ENCODE peak calls at places on chromosome 22, in four cellular contexts. B is Peyer's patch; T is CD8-positive, alpha-beta T cell; G is psoas muscle. U is an unnamed sample. For H3K36me3, the result is how much of the 10 kb centered on the place peaks cover.

GRCh38 chr22:36311386-36312085 is 58.6 kb downstream of the APOL1 start:
- DNase-seq in B (no peak), G (no peak), T (no peak), U (no peak)

GRCh38 chr22:26679003-26679629 is 21.7 kb downstream of the MIAT start:
- DNase-seq in G (peak), T (peak), B (peak), U (no peak)

GRCh38 chr22:48342732-48343131 is 1484.9 kb downstream of the BRD1 start:
- DNase-seq in T (no peak), G (no peak), B (peak), U (no peak)

GRCh38 chr22:38873469-38874411 is 1.7 kb upstream of the CBX6 start:
- DNase-seq in T (peak), G (no peak), B (no peak), U (peak)

GRCh38 chr22:17781319-17782031 is 7.2 kb upstream of the BID start:
- DNase-seq in B (no peak), T (peak), G (no peak), U (peak)

GRCh38 chr22:33803883-33804282 is 116.4 kb downstream of the LARGE1 start:
- DNase-seq in G (no peak), T (no peak), B (no peak), U (no peak)

GRCh38 chr22:22903355-22903777 is 15.8 kb downstream of the IGLL5 start:
- DNase-seq in T (no peak), B (no peak), G (no peak), U (no peak)

GRCh38 chr22:26573026-26573662 is 16.8 kb downstream of the TPST2 start:
- DNase-seq in B (no peak), T (peak), G (peak), U (no peak)

GRCh38 chr22:39962071-39962470 is 1.9 kb downstream of the TMA7B start:
- DNase-seq in B (no peak), G (no peak), T (no peak), U (no peak)

GRCh38 chr22:39958916-39959639 is 1.1 kb upstream of the TMA7B start:
- DNase-seq in T (no peak), B (no peak), G (no peak), U (no peak)

GRCh38 chr22:39958009-39958711 is 2.0 kb upstream of the TMA7B start:
- DNase-seq in G (no peak), B (no peak), T (no peak), U (no peak)

GRCh38 chr22:39960791-39961746 is 872 bp downstream of the TMA7B start:
- DNase-seq in T (peak), G (no peak), B (no peak), U (peak)

GRCh38 chr22:39959640-39960447 is at the start of gene TMA7B:
- DNase-seq in T (peak), G (no peak), B (no peak), U (no peak)
- TF ChIP-seq CTCF in T (no peak), G (peak), B (no peak), U (no peak)

DNA sequence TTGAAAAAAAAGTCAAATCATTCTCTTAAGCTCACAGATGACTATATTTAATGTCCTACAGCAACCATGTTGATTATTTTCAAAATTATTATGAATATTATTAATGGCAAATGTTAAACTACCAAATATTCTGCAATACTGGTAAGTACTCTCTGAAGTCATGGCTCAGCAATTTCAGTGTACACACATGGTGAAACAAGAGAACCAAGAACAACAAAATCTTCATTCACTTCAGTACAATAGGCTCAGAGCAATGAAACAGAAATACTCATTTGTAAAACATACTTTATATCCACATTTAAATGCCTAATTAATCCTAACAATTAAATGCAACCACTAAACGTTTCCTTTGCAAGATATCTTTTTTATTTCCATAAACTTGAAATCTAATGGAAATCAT is 347.2 kb downstream of the TTC28 start:
- DNase-seq in G (no peak), T (no peak), B (no peak), U (no peak)
- H3K4me3 ChIP-seq in G (no peak), T (no peak), B (no peak), U (no peak)

GRCh38 chr22:41274856-41275255 is 11.1 kb downstream of the RANGAP1 start:
- DNase-seq in G (no peak), T (no peak), B (no peak), U (no peak)
- H3K36me3 ChIP-seq in G (under half), T (under half), B (half or more), U (under half)

GRCh38 chr22:45318558-45319318 is 9.0 kb downstream of the FAM118A start:
- DNase-seq in T (peak), B (no peak), G (no peak), U (peak)

GRCh38 chr22:45319319-45319675 is 9.6 kb downstream of the FAM118A start:
- DNase-seq in G (no peak), T (peak), B (no peak), U (no peak)

GRCh38 chr22:45318168-45318557 is 8.4 kb downstream of the FAM118A start:
- DNase-seq in G (peak), B (no peak), T (peak), U (peak)

GRCh38 chr22:45316796-45317526 is 7.2 kb downstream of the FAM118A start:
- DNase-seq in T (no peak), G (no peak), B (no peak), U (no peak)

DNA sequence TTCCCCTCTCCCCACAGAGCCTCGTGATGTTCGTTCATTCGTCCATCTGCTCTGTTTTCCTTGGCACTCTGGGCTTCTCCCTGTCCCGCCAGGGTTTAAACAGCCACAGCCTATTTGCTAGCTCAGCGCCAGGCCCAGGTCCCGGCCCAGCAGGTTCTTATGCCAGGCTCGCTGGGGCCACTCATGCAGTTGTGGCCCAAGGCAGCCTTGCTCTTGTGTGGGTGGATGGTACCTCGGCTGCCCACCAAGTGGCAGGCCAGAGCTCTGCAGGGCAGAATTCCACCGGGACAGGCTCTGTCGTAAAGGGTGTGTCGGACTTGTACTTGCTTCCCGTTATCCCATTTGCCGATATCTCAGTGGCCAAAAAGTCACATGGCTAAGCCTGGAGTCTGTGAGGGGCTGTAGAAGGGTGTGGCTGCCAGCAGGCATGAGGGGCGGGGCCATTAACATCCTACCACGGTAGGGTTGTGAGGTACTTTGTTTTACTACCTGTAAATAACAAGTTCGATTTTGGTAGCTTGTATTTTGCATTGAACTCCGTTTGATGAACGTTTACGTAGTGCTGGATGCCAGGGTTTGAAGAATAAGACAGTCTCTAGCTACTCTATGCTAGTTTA is 7.9 kb downstream of the FAM118A start:
- DNase-seq in B (peak), G (peak), T (peak), U (no peak)
- TF ChIP-seq CTCF in B (no peak), G (peak), T (no peak), U (no peak)

GRCh38 chr22:40182231-40182835 is 4.6 kb downstream of the TNRC6B start:
- DNase-seq in G (no peak), T (no peak), B (no peak), U (no peak)

GRCh38 chr22:40181323-40181722 is 3.6 kb downstream of the TNRC6B start:
- DNase-seq in B (no peak), T (no peak), G (no peak), U (no peak)

GRCh38 chr22:40180403-40180802 is 2.7 kb downstream of the TNRC6B start:
- DNase-seq in B (no peak), G (no peak), T (no peak), U (no peak)

GRCh38 chr22:40179535-40179934 is 1.8 kb downstream of the TNRC6B start:
- DNase-seq in T (no peak), G (no peak), B (no peak), U (no peak)

DNA sequence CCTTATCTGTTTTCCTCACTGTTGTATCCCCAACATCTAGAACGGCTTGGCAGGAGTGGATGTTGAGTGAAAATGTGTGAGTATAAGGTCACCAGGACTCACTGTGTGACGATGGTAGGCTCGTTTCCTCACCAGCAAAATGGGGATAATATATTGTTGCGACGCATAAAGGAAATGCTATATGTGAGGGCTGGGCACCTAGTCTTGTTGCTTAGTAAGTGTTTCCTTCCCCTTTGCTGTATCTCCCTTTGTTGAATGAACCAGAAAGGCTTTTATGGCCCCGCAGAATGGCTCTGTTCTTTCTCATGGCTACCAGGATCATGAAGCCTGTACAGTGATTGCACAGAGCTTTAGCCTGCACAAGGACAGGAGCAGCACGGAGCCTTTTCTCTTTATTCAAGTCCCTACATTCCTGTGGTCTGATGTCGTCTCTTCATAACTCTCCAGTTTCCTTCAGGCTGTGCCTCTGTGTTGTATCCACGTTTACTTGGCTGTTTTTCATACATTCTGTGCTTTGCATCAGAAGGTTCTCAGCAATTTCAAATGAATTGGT is 5.4 kb downstream of the TNRC6B start:
- DNase-seq in T (no peak), B (no peak), G (no peak), U (no peak)
- H3K4me3 ChIP-seq in T (no peak), B (no peak), G (peak), U (no peak)

DNA sequence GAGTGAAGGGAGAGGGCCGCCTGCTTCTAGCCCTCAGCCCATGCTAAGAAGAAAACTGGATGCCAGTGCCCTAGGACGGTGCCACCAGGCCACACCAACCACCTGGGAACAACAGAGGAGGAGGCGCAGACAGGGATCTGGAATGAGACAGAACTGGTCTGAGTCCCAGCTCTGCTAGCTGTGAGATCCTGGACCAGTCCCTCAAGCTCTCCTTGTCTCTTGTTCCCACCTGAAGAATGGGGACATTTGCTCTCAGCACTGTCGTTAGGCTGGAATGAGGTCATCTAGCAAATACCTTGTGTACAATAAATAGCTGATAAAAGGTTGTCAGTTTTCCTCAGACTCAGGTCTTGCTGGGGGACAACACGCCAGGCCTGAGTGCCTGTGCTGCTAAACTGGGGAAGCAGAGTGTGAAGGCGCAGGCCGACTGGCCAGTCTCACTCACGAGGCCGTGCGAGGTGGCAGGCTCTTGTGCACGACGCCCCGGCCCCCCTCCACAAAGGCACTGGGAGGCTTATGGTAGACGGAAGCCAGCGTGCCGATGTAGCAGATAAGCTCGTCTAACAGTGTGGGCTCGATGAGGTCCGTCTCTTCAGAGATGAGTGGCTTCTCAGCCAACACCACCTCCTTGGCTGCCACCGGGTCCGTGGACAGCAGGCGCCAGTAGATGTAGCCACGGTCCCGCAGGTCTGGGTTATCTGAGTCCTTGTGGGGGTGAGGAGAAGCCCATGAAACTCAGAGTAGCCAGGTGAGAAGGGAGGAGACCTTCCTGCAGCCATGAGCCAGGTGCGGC is 25.8 kb upstream of the RASL10A start:
- DNase-seq in T (no peak), G (no peak), B (no peak), U (no peak)
- H3K36me3 ChIP-seq in T (half or more), G (under half), B (half or more), U (half or more)

GRCh38 chr22:24107668-24108067 is 73.6 kb upstream of the SUSD2 start:
- DNase-seq in B (peak), T (no peak), G (peak), U (no peak)
- TF ChIP-seq CTCF in B (no peak), T (no peak), G (peak), U (no peak)

GRCh38 chr22:44362249-44363040 is 49.7 kb upstream of the SHISAL1 start:
- DNase-seq in G (peak), B (no peak), T (no peak), U (no peak)

GRCh38 chr22:44364750-44365118 is 52.0 kb upstream of the SHISAL1 start:
- DNase-seq in G (peak), T (no peak), B (peak), U (no peak)

GRCh38 chr22:44361391-44362126 is 48.8 kb upstream of the SHISAL1 start:
- DNase-seq in B (peak), G (peak), T (no peak), U (no peak)

GRCh38 chr22:44363980-44364749 is 51.4 kb upstream of the SHISAL1 start:
- DNase-seq in G (peak), B (peak), T (no peak), U (no peak)

GRCh38 chr22:44363214-44363979 is 50.6 kb upstream of the SHISAL1 start:
- DNase-seq in G (peak), B (peak), T (no peak), U (no peak)
- H3K4me3 ChIP-seq in G (no peak), B (no peak), T (no peak), U (no peak)

GRCh38 chr22:46280999-46281623 is 13.3 kb downstream of the TTC38 start:
- DNase-seq in G (no peak), T (peak), B (no peak), U (no peak)
- H3K36me3 ChIP-seq in G (under half), T (under half), B (half or more), U (under half)

GRCh38 chr22:34950480-34950879 is 115.5 kb upstream of the ISX start:
- DNase-seq in T (no peak), B (no peak), G (no peak), U (no peak)

GRCh38 chr22:34946339-34946985 is 119.5 kb upstream of the ISX start:
- DNase-seq in T (no peak), B (no peak), G (no peak), U (peak)

DNA sequence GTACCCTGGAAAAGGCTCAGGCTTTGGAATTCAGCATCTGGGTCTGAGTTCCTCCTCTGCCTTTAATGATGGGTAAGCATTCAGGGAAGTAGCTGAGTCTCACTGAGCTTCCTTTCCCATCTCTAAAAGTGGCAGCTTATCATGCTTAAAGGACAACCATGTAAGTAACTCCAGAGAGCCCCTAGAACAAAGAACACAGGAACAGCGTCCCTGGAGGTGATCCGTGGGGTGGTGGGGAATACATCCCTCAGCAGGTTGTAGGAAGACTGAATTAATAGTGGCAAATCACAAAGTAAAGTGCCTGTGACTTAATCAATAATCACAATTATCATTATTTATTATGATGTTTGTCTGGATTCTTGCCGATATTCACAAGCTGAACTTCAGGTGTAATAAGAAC is 114.7 kb upstream of the ISX start:
- DNase-seq in B (no peak), T (no peak), G (no peak), U (no peak)
- TF ChIP-seq CTCF in B (no peak), T (no peak), G (no peak), U (no peak)